ENCODE peak calls at places on chromosomes 5 and 9, in ten cellular contexts. L, F, C, X, B, Y, D, S, J and E are unnamed samples.

GRCh38 chr5:149345892-149346222 is 558 bp downstream of the GRPEL2 start:
- DNase-seq in B (no peak), J (no peak), L (peak; percentile 52), D (peak; percentile 66), C (no peak), F (no peak), S (no peak), X (no peak), Y (no peak), E (no peak)

GRCh38 chr5:111972548-111972947 is 215.6 kb upstream of the NREP start:
- DNase-seq in F (no peak), S (no peak), B (no peak), Y (no peak), J (no peak), C (no peak), L (no peak), X (no peak), D (no peak), E (no peak)

GRCh38 chr5:125115180-125115495 is 368.7 kb upstream of the ZNF608 start:
- DNase-seq in X (no peak), C (no peak), B (no peak), Y (no peak), S (no peak), L (no peak), D (no peak), J (no peak), F (no peak), E (no peak)

GRCh38 chr9:110545705-110546104 is 33.8 kb downstream of the SVEP1 start:
- DNase-seq in J (no peak), L (peak; percentile 53), Y (no peak), C (no peak), X (no peak), F (no peak), S (no peak), D (no peak), B (no peak), E (no peak)

GRCh38 chr5:96984506-96985192 is 48.8 kb downstream of the LNPEP start:
- DNase-seq in X (no peak), J (peak; percentile 33), B (no peak), D (peak; percentile 59), L (peak; percentile 15), F (no peak), C (no peak), S (peak; percentile 37), Y (no peak), E (no peak)

GRCh38 chr9:98997580-98997979 is 53.9 kb downstream of the COL15A1 start:
- DNase-seq in S (no peak), B (no peak), D (peak; percentile 30), C (no peak), X (no peak), L (no peak), J (no peak), Y (no peak), F (no peak), E (no peak)

GRCh38 chr5:178839319-178839704 is 20.4 kb upstream of the ZNF354B start:
- DNase-seq in F (peak; percentile 90), J (no peak), C (peak; percentile 6), S (peak; percentile 62), Y (peak; percentile 58), L (peak; percentile 82), B (no peak), D (no peak), X (peak; percentile 25), E (peak; percentile 35)

GRCh38 chr5:31733365-31733764 is 94.4 kb downstream of the PDZD2 start:
- DNase-seq in D (no peak), C (no peak), J (no peak), L (peak; percentile 3), F (no peak), Y (peak; percentile 33), B (no peak), X (no peak), S (no peak), E (no peak)

GRCh38 chr9:93896496-93897033 is 58.6 kb downstream of the BARX1 start:
- DNase-seq in B (no peak), F (no peak), S (no peak), L (no peak), C (no peak), J (no peak), D (no peak), Y (no peak), X (no peak), E (no peak)

GRCh38 chr9:124390812-124391658 is 24.2 kb downstream of the PSMB7 start:
- DNase-seq in S (no peak), X (no peak), C (no peak), B (no peak), Y (no peak), J (peak; percentile 75), F (no peak), D (peak; percentile 73), L (peak; percentile 49), E (no peak)

GRCh38 chr5:135567661-135568060 is 11.1 kb downstream of the CXCL14 start:
- DNase-seq in F (no peak), X (no peak), Y (no peak), J (no peak), D (no peak), B (no peak), S (no peak), L (no peak), C (no peak), E (no peak)

DNA sequence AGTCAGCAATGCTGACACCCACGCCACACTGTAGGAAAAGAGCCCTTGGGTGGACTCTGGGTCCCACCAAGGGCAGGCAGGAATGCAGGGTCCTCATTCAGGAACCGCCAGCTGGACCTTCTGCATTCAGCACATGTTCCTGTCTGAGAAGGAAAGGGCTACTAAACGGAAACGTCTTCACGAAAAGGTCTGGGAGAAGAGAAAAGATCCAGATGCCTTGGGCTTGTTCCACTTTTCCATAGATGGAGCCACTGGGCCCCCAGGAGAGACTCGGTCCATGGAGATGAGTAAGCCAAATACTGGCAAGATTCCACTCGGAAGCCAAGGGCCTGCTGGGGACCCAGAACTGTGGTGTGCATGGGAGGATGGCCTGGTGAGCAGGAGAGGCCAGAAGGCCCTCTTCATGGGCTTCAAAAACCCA is 38.4 kb downstream of the LHFPL2 start:
- DNase-seq in S (no peak), Y (no peak), X (no peak), D (peak; percentile 85), F (no peak), B (peak; percentile 19), C (no peak), J (no peak), L (no peak), E (no peak)
- TF ChIP-seq CTCF in S (no peak), Y (no peak), X (no peak), D (peak; percentile 20), F (no peak), B (no peak), C (no peak), J (no peak), L (no peak), E (no peak)

GRCh38 chr5:139675213-139675612 is 27.1 kb downstream of the CXXC5 start:
- DNase-seq in B (peak; percentile 48), X (no peak), Y (no peak), D (no peak), L (no peak), C (no peak), F (no peak), S (no peak), J (no peak), E (no peak)
- TF ChIP-seq CTCF in B (no peak), X (no peak), Y (no peak), D (no peak), L (no peak), C (no peak), F (no peak), S (no peak), J (no peak), E (no peak)

GRCh38 chr5:172048539-172049101 is 42.2 kb upstream of the FBXW11 start:
- DNase-seq in D (peak; percentile 31), X (no peak), F (no peak), C (no peak), Y (no peak), S (no peak), B (no peak), L (no peak), J (peak; percentile 59), E (no peak)

GRCh38 chr5:172045315-172045632 is 38.8 kb upstream of the FBXW11 start:
- DNase-seq in L (no peak), C (no peak), D (no peak), B (no peak), X (no peak), J (no peak), S (no peak), F (no peak), Y (no peak), E (no peak)

GRCh38 chr5:172048170-172048422 is 41.7 kb upstream of the FBXW11 start:
- DNase-seq in B (no peak), Y (no peak), X (no peak), C (no peak), S (no peak), D (no peak), L (no peak), F (no peak), J (no peak), E (no peak)

GRCh38 chr5:172044631-172045314 is 38.3 kb upstream of the FBXW11 start:
- DNase-seq in L (no peak), Y (no peak), B (no peak), F (no peak), J (no peak), C (no peak), S (no peak), X (no peak), D (no peak), E (no peak)

GRCh38 chr5:172046613-172047012 is 40.2 kb upstream of the FBXW11 start:
- DNase-seq in J (no peak), B (no peak), X (no peak), Y (no peak), C (no peak), D (no peak), S (no peak), F (no peak), L (no peak), E (no peak)
- TF ChIP-seq CTCF in J (no peak), B (no peak), X (no peak), Y (no peak), C (no peak), D (no peak), S (no peak), F (no peak), L (no peak), E (no peak)

GRCh38 chr9:127281887-127282286 is 17.3 kb downstream of the GARNL3 start:
- DNase-seq in C (no peak), X (no peak), B (no peak), Y (peak; percentile 61), D (no peak), J (no peak), L (no peak), S (no peak), F (no peak), E (no peak)

GRCh38 chr9:127280880-127281660 is 16.5 kb downstream of the GARNL3 start:
- DNase-seq in J (no peak), B (no peak), Y (peak; percentile 33), D (no peak), X (no peak), S (no peak), F (no peak), C (no peak), L (no peak), E (no peak)

GRCh38 chr9:127285957-127286356 is 21.4 kb downstream of the GARNL3 start:
- DNase-seq in B (no peak), S (no peak), L (no peak), J (no peak), X (no peak), F (no peak), Y (no peak), C (no peak), D (peak; percentile 11), E (no peak)

GRCh38 chr9:127282611-127283010 is 18.0 kb downstream of the GARNL3 start:
- DNase-seq in S (no peak), X (no peak), B (no peak), D (no peak), L (no peak), J (no peak), Y (no peak), C (no peak), F (no peak), E (no peak)

GRCh38 chr9:127283917-127284316 is 19.3 kb downstream of the GARNL3 start:
- DNase-seq in B (peak; percentile 47), S (peak; percentile 21), J (peak; percentile 20), C (no peak), X (peak; percentile 1), Y (no peak), L (peak; percentile 39), D (peak; percentile 66), F (peak; percentile 23), E (no peak)
- TF ChIP-seq CTCF in B (no peak), S (no peak), J (no peak), C (no peak), X (no peak), Y (peak; percentile 26), L (peak; percentile 55), D (peak; percentile 57), F (no peak), E (no peak)